ENCODE peak calls at places on chromosomes 11 and 22, in nine cellular contexts. H, E, X, Z, D, W, C, O and K are unnamed samples.

GRCh38 chr11:57680552-57680874 is 12.6 kb downstream of the ZDHHC5 start:
- DNase-seq in Z (no peak), W (no peak), X (no peak), D (no peak), H (no peak), C (peak), O (peak), E (peak), K (no peak)

GRCh38 chr11:7651700-7652099 is 21.6 kb downstream of the CYB5R2 start:
- DNase-seq in O (no peak), H (no peak), X (peak), D (no peak), W (no peak), C (no peak), E (no peak), Z (no peak), K (no peak)

GRCh38 chr11:3015796-3016195 is 23.7 kb upstream of the NAP1L4 start:
- DNase-seq in X (no peak), H (no peak), O (no peak), W (no peak), E (no peak), D (no peak), C (no peak), Z (no peak), K (no peak)

GRCh38 chr11:76371170-76371569 is 9.8 kb downstream of the THAP12 start:
- DNase-seq in W (no peak), O (peak), D (peak), Z (no peak), E (peak), X (no peak), H (no peak), C (peak), K (no peak)

GRCh38 chr11:134045799-134046635 is 22.9 kb upstream of the JAM3 start:
- DNase-seq in E (peak), Z (no peak), C (no peak), O (no peak), W (no peak), X (no peak), D (peak), H (no peak), K (peak)

GRCh38 chr11:19715373-19715772 is 2.7 kb downstream of the NAV2 start:
- DNase-seq in E (peak), C (peak), H (no peak), D (no peak), O (peak), Z (peak), W (no peak), X (no peak), K (no peak)

GRCh38 chr11:64878494-64879225 is at the start of gene EHD1:
- DNase-seq in Z (peak), W (peak), E (peak), H (peak), X (peak), C (peak), O (peak), D (peak), K (peak)

GRCh38 chr11:65915821-65916251 is 3.0 kb downstream of the C11orf68 start:
- DNase-seq in Z (peak), C (peak), W (peak), O (peak), X (peak), D (peak), H (peak), E (peak), K (peak)

GRCh38 chr11:64848779-64849599 is 4.5 kb upstream of the CDC42BPG start:
- DNase-seq in Z (no peak), X (peak), O (no peak), E (no peak), D (peak), W (no peak), H (peak), C (no peak), K (peak)

DNA sequence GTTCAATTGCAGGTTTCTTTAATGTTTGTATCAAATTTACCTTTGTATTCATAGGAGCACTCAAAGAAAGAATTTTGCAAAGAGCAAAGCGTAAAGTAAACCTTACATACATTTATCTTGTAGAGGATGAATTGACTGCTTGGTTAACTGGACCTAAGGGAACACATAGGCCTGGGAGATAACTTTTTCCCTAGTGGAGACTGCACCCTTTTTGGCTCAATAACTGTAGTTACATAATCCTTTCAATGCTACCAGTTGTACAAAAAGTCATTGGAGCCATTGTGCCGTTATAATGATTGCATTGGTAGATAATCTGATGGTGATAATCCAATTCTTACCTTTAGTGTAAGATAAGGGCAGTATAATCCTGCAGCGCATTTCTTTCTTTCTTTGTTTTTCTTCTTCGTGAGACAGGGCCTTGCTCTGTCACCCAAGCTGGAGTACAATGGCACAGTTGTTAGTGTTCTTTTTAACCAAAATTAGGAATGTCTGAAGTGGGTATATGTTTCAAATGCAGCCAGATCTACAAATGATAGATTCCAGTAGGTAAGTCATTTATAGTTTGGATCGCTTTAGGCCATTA is 18.3 kb downstream of the ATG13 start:
- DNase-seq in W (no peak), E (no peak), X (no peak), Z (no peak), C (no peak), H (no peak), O (no peak), D (no peak), K (no peak)
- H3K27ac ChIP-seq in W (no peak), E (no peak), X (no peak), Z (no peak), C (no peak), H (no peak), O (no peak), D (no peak), K (no peak)

DNA sequence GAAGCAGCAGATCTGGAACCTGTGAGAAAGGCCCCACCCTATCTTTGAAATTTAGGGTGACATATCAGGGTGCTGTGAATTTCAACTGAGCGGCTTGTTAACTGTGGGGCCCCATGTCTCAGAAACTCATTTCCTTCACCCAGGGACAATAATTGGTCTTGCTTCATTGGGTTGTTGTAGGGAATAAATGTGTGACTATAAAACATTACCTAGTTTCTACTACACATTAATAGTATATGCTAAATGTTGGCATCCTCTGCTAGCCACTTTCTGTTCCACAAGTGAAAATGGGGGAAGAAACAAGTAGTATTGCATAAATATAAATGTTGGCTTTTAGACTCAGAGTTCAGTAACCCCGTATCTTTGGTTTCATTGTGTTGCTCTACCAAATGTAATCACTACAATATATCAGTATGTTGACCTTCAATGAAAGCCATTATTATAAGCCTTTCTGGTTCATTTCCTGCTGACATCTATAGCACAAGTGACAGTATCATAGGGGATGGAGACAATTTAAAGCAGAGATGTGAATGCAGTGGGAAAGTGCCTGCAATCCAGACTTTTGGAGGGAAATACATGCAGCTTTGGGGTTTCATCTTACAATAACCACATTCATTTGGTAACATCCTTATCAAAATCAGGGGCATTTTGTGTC is 905.5 kb upstream of the RAG2 start:
- DNase-seq in C (no peak), D (no peak), H (no peak), W (no peak), O (no peak), X (no peak), E (no peak), Z (no peak), K (peak)
- H3K27ac ChIP-seq in C (peak), D (no peak), H (no peak), W (no peak), O (no peak), X (no peak), E (peak), Z (no peak), K (peak)

GRCh38 chr22:23939017-23939357 is 22.0 kb downstream of the GSTT2B start:
- DNase-seq in O (no peak), E (no peak), H (no peak), W (no peak), Z (no peak), D (no peak), X (no peak), C (no peak), K (no peak)
- H3K27ac ChIP-seq in O (no peak), E (no peak), H (no peak), W (no peak), Z (no peak), D (no peak), X (no peak), C (no peak), K (no peak)

DNA sequence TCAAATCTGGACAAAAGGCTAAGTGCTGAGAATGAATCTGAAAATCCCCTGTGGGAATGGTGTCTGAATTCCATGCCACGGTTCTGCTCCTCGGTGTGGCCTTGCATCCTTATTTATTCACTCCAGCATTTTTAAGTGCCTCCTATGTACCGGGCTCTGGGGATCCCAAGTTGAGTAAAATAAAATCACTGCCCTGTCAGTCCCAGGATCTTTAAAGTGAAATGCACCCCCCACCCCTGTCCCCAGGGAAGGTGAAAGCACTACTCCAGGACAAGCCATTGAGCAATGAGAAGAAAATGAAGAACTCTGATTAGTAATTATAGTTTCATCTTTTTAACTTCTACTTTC is 3.3 kb downstream of the LGR4 start:
- DNase-seq in O (no peak), W (no peak), X (no peak), Z (no peak), H (no peak), D (peak), E (no peak), C (no peak), K (no peak)
- H3K27ac ChIP-seq in O (no peak), W (peak), X (peak), Z (no peak), H (peak), D (peak), E (no peak), C (peak), K (no peak)

DNA sequence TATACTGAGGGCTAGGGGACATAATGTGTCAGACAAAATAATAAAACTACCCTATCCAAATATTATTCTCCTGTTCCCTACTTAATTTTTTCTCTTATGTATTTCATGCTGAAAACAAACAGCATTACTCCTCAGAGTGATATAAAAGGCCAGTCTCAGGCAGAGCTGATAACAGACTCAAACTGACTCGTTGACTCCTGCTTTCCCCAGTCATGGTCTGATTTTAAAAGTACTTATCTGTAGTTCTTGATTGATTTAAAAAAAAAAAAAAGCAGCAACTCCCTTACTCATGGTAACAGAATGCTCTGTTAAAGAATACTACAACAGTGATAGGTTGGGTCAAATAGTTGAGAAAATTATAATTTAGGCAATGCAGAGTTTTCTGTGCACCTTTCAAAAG is 90.3 kb upstream of the BARX2 start:
- DNase-seq in D (no peak), C (no peak), Z (no peak), H (no peak), E (no peak), X (no peak), W (no peak), O (no peak), K (no peak)
- H3K27ac ChIP-seq in D (no peak), C (no peak), Z (peak), H (no peak), E (no peak), X (no peak), W (no peak), O (no peak), K (no peak)